ENCODE peak calls at places on chromosome 6, in five cellular contexts. C is HCT116, J is A549, Y is K562, P is HepG2. S is an unnamed sample.

GRCh38 chr6:64250126-64250525 is 614.5 kb downstream of the PHF3 start:
- DNase-seq in C (no peak), J (no peak), Y (no peak), P (no peak), S (no peak)

GRCh38 chr6:25472314-25472713 is 179.7 kb upstream of the SCGN start:
- DNase-seq in C (no peak), J (peak; percentile 5), Y (no peak), P (no peak), S (no peak)

GRCh38 chr6:85680388-85680787 is 37.7 kb upstream of the SYNCRIP start:
- DNase-seq in C (no peak), J (no peak), Y (peak; percentile 69), P (no peak), S (peak; percentile 69)

GRCh38 chr6:33981421-33981820 is 164.5 kb downstream of the GRM4 start:
- DNase-seq in C (no peak), J (no peak), Y (no peak), P (no peak), S (no peak)

GRCh38 chr6:112180095-112180820 is 74.1 kb downstream of the LAMA4 start:
- DNase-seq in C (peak; percentile 74), J (peak; percentile 38), Y (peak; percentile 85), P (peak; percentile 90), S (peak; percentile 85)

GRCh38 chr6:117602151-117602898 is at the start of gene GOPC:
- DNase-seq in C (peak; percentile 95), J (peak; percentile 92), Y (peak; percentile 98), P (peak; percentile 98), S (peak; percentile 99)

GRCh38 chr6:23752414-23752813 is 373.6 kb upstream of the NRSN1 start:
- DNase-seq in C (no peak), J (no peak), Y (no peak), P (no peak), S (no peak)

GRCh38 chr6:35082733-35083403 is 58.3 kb downstream of the TCP11 start:
- DNase-seq in C (no peak), J (no peak), Y (no peak), P (no peak), S (no peak)

GRCh38 chr6:10429638-10430427 is 15.0 kb upstream of the TFAP2A start:
- DNase-seq in C (no peak), J (no peak), Y (peak; percentile 77), P (peak; percentile 50), S (peak; percentile 80)

GRCh38 chr6:104579464-104579863 is 280.3 kb downstream of the HACE1 start:
- DNase-seq in C (no peak), J (no peak), Y (no peak), P (no peak), S (no peak)

GRCh38 chr6:35024601-35025054 is 116.5 kb downstream of the TCP11 start:
- DNase-seq in C (peak; percentile 29), J (peak; percentile 28), Y (peak; percentile 65), P (peak; percentile 28), S (peak; percentile 73)

GRCh38 chr6:39188101-39188455 is 41.2 kb downstream of the KCNK5 start:
- DNase-seq in C (no peak), J (no peak), Y (no peak), P (no peak), S (no peak)

GRCh38 chr6:140138311-140138994 is 764.0 kb upstream of the CITED2 start:
- DNase-seq in C (no peak), J (no peak), Y (no peak), P (no peak), S (no peak)

GRCh38 chr6:125477849-125478248 is 176.1 kb upstream of the HDDC2 start:
- DNase-seq in C (no peak), J (no peak), Y (no peak), P (no peak), S (no peak)

GRCh38 chr6:33313105-33313708 is 671 bp downstream of the TAPBP start:
- DNase-seq in C (no peak), J (no peak), Y (peak; percentile 63), P (no peak), S (peak; percentile 89)

GRCh38 chr6:56026461-56027180 is 151.2 kb upstream of the BMP5 start:
- DNase-seq in C (no peak), J (no peak), Y (no peak), P (no peak), S (no peak)

GRCh38 chr6:137767931-137768690 is 98.9 kb upstream of the TNFAIP3 start:
- DNase-seq in C (no peak), J (no peak), Y (peak; percentile 29), P (no peak), S (peak; percentile 88)

GRCh38 chr6:169250660-169251059 is 3.0 kb downstream of the THBS2 start:
- DNase-seq in C (peak; percentile 23), J (peak; percentile 2), Y (no peak), P (no peak), S (peak; percentile 35)

GRCh38 chr6:31829633-31830492 is 2.3 kb downstream of the HSPA1B start:
- DNase-seq in C (no peak), J (no peak), Y (peak; percentile 57), P (no peak), S (peak; percentile 76)

GRCh38 chr6:38997128-38997761 is 51.3 kb upstream of the GLP1R start:
- DNase-seq in C (no peak), J (peak; percentile 1), Y (peak; percentile 70), P (peak; percentile 29), S (peak; percentile 57)

GRCh38 chr6:484086-484728 is 92.7 kb downstream of the IRF4 start:
- DNase-seq in C (no peak), J (no peak), Y (no peak), P (no peak), S (no peak)

GRCh38 chr6:148085651-148086321 is 256.9 kb upstream of the SASH1 start:
- DNase-seq in C (no peak), J (no peak), Y (no peak), P (no peak), S (no peak)

GRCh38 chr6:88263591-88263990 is 97.4 kb upstream of the CNR1 start:
- DNase-seq in C (no peak), J (no peak), Y (no peak), P (no peak), S (no peak)

DNA sequence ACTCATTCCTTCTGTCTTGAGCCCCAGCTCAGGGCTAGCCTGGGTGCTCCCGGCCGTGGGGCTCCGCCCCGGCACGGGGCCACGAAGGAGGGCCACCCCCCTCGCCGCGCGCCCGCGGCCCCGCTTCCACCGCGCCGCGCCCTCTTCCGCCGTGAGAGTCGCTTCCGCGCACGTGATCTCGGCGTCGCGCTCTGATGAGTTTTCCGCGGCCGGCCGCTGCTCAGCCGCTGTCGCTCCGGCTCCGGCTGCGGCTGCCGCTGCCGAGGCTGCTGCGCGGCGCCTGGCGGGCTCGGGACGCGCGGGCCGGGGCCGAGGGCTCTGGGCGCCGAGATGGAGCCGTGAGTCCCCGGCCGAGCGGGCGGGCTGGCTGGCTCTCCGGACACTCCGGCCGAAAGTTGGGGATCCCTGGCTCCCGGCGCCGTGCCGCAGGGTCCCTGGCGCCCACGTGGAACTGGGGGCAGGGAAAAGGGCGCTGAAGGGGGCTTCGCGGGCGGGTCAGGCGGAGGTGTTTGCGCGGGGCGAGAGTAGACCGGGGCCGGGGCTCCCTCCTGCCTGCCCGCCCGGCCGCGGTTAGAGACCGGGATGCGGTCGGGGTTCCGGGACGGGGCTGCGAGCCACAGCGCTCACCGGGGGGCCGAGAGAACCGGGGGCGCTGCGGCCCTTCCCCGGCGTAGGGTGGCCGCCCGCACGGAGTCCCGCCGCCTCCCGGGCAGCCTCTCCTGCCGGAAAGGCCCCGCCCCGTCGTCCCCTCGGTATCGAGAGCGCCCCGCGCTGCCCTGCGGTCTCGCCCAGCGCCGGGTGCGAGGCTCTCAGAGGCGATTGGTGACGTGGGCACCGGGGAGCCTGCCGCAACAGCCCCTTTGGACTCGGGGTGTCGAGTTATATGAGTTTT is at the start of gene TMEM181:
- DNase-seq in C (peak; percentile 36), J (peak; percentile 57), Y (peak; percentile 96), P (peak; percentile 69), S (peak; percentile 93)
- TF ChIP-seq POLR2A in C (peak; percentile 78), J (peak; percentile 64), Y (peak; percentile 62), P (no peak), S (peak; percentile 77)

GRCh38 chr6:96621983-96622382 is 59.1 kb downstream of the FHL5 start:
- DNase-seq in C (no peak), J (no peak), Y (no peak), P (no peak), S (no peak)

GRCh38 chr6:96620851-96621250 is 57.9 kb downstream of the FHL5 start:
- DNase-seq in C (no peak), J (no peak), Y (no peak), P (no peak), S (no peak)

GRCh38 chr6:96624957-96625356 is 62.0 kb downstream of the FHL5 start:
- DNase-seq in C (no peak), J (no peak), Y (no peak), P (no peak), S (peak; percentile 4)

GRCh38 chr6:96631248-96631647 is 68.3 kb downstream of the FHL5 start:
- DNase-seq in C (no peak), J (no peak), Y (peak; percentile 44), P (no peak), S (no peak)

DNA sequence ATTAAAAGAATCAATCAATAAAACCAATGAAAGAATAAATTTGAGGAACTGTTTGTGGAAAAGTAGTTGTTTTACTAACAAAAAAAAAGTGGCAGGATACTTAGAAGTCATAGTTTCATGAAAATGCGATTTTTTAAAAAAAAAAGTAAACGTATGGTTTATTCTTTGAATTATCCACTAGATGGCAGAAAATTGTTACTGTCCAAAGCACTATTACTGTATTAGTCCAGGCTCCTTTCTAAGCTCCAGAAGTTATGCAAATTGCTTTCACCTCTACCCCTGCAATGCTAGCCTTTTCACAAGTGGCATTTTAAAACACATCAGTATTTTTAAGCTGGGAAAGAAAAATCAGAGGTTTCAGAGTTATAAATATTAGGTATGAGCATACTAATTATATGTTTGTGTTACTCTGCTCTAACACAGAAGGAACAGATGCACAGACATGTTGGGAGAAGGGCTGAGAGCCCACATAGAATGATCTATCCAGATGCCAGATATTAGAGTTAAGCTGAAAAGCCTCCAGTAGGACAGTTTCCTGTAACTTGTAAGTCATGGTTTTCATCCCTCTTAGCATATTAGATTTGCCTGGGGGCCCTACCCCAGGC is 63.9 kb downstream of the FHL5 start:
- DNase-seq in C (peak; percentile 22), J (peak; percentile 2), Y (peak; percentile 21), P (peak; percentile 21), S (peak; percentile 41)
- TF ChIP-seq MAX in C (no peak), J (no peak), Y (no peak), P (no peak), S (no peak)

DNA sequence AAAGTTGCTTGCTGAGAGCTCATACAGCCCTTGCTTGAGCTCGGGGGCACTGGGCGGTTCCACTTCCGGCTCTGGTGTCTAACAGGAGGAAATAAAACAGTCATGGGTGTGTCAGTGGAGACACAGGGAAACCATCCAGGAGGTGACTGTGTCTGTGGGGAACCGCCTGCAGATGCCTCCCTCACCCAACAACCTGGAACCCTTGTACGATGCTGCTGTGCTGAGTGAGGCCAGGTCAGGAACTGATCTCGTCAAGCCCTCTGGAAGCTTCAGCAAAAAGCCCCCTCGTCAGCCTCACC is 15.5 kb downstream of the TXNDC5 start:
- DNase-seq in C (no peak), J (no peak), Y (no peak), P (no peak), S (no peak)
- TF ChIP-seq POLR2A in C (no peak), J (no peak), Y (no peak), P (peak; percentile 23), S (no peak)

DNA sequence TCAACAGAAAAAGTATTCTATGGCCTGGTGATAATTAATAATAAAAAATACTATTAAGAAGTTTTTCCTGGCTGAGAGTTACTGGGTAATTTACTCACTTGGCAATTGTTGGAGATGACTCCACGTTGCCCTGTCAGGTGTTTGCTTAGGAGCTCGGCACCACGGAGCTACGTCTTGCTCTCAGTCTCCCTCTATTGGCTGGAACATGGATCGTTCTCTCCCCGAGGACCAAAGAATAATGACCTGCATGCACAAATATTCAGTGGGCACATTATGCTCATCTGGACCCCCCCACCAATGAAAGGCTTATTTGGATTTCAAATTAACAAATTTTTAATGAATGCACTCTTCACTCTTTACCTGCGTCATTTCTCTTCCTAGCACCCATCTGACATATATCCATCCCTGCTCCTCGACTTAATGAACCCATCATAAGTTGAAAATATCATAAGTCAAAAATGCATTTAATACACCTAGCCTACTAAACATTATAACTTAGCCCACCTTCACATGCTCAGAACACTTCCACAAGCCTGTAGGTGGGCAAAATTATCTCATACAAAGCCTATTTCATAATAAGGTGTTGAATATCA is 71.0 kb upstream of the CD83 start:
- DNase-seq in C (peak; percentile 51), J (peak; percentile 60), Y (peak; percentile 79), P (peak; percentile 30), S (peak; percentile 63)
- TF ChIP-seq MAX in C (no peak), J (no peak), Y (no peak), P (no peak), S (peak; percentile 45)